ENCODE peak calls at places on chromosomes 6 and 20, in five cellular contexts. O, B, V, N and I are unnamed samples.

GRCh38 chr6:53359088-53359842 is 10.5 kb upstream of the ELOVL5 start:
- DNase-seq in N (peak), B (peak), V (peak), O (peak), I (peak)

GRCh38 chr6:25168637-25169036 is 110.5 kb upstream of the CARMIL1 start:
- DNase-seq in B (no peak), O (no peak), N (no peak), V (no peak), I (no peak)

GRCh38 chr20:56985286-56985685 is 281.2 kb downstream of the BMP7 start:
- DNase-seq in V (no peak), O (no peak), N (no peak), B (no peak), I (no peak)

GRCh38 chr6:27757307-27757706 is 154.9 kb downstream of the OR2B2 start:
- DNase-seq in B (no peak), V (no peak), O (no peak), N (no peak), I (no peak)

GRCh38 chr20:16222859-16223411 is 350.3 kb downstream of the KIF16B start:
- DNase-seq in N (no peak), B (no peak), V (no peak), O (no peak), I (no peak)

GRCh38 chr20:62518911-62519310 is 43.1 kb upstream of the GATA5 start:
- DNase-seq in O (no peak), V (no peak), N (no peak), B (no peak), I (no peak)

GRCh38 chr6:40523505-40524172 is 63.5 kb downstream of the LRFN2 start:
- DNase-seq in N (no peak), V (no peak), B (no peak), O (no peak), I (no peak)

GRCh38 chr6:132041706-132042105 is 90.5 kb upstream of the CCN2 start:
- DNase-seq in N (no peak), O (no peak), B (no peak), V (no peak), I (no peak)

GRCh38 chr6:110369056-110369455 is 10.9 kb upstream of the METTL24 start:
- DNase-seq in O (no peak), N (no peak), B (no peak), V (no peak), I (no peak)

GRCh38 chr6:139960676-139961075 is 586.2 kb upstream of the CITED2 start:
- DNase-seq in O (no peak), N (no peak), B (no peak), V (no peak), I (no peak)

GRCh38 chr6:10831609-10832008 is 6.7 kb downstream of the MAK start:
- DNase-seq in B (no peak), N (no peak), O (no peak), V (no peak), I (no peak)

GRCh38 chr20:24738058-24738775 is 210.9 kb upstream of the CST7 start:
- DNase-seq in O (no peak), B (no peak), V (no peak), N (no peak), I (no peak)

GRCh38 chr20:46089076-46089337 is 755 bp downstream of the NCOA5 start:
- DNase-seq in O (peak), V (no peak), N (no peak), B (no peak), I (no peak)

GRCh38 chr20:13029687-13030510 is 21.1 kb downstream of the SPTLC3 start:
- DNase-seq in B (peak), O (peak), V (no peak), N (peak), I (no peak)

GRCh38 chr20:25398363-25399037 is 7.9 kb upstream of the ABHD12 start:
- DNase-seq in O (no peak), B (no peak), V (no peak), N (no peak), I (no peak)

GRCh38 chr6:169635345-169635744 is 66.5 kb downstream of the WDR27 start:
- DNase-seq in O (no peak), V (no peak), B (no peak), N (no peak), I (no peak)

GRCh38 chr6:18147616-18148015 is 7.3 kb downstream of the TPMT start:
- DNase-seq in N (no peak), V (no peak), B (no peak), O (no peak), I (no peak)

GRCh38 chr6:49530141-49530775 is 20.2 kb upstream of the C6orf141 start:
- DNase-seq in N (no peak), O (no peak), B (no peak), V (no peak), I (no peak)

GRCh38 chr6:41786451-41787218 is 859 bp upstream of the TOMM6 start:
- DNase-seq in N (no peak), V (peak), O (peak), B (peak), I (peak)

GRCh38 chr20:14963262-14963663 is 625.9 kb upstream of the FLRT3 start:
- DNase-seq in N (no peak), B (peak), V (no peak), O (peak), I (no peak)

GRCh38 chr6:130107710-130108109 is 89.3 kb downstream of the L3MBTL3 start:
- DNase-seq in N (no peak), V (no peak), O (no peak), B (no peak), I (no peak)

DNA sequence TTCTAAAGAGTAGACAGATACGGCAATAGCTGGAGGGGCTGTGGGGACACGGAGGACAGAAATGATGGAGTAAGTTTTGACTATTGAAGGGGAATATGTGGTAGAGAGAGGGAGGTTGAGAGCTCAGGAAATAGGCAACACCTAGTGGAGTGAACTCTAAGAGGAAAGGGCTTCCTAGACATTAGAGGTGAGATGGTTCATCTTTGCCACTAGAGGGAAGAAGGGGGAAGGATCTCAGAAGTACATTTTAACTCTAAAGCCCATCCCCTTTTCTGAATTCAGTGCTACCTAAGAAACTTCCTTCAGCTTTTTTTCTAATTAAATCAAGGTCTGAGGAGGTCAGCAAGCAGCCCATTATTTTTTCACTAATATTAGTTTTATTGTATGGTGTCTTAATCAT is 689.4 kb upstream of the MAP3K7 start:
- DNase-seq in B (no peak), O (no peak), N (no peak), V (no peak), I (no peak)
- TF ChIP-seq CTCF in B (no peak), O (no peak), N (peak), V (no peak), I (peak)

GRCh38 chr6:22447191-22447590 is 122.2 kb upstream of the HDGFL1 start:
- DNase-seq in B (no peak), O (no peak), V (no peak), N (no peak), I (no peak)
- TF ChIP-seq CTCF in B (no peak), O (no peak), V (no peak), N (no peak), I (no peak)

GRCh38 chr20:22977047-22977785 is 57.9 kb upstream of the SSTR4 start:
- DNase-seq in N (no peak), B (no peak), O (no peak), V (no peak), I (no peak)

DNA sequence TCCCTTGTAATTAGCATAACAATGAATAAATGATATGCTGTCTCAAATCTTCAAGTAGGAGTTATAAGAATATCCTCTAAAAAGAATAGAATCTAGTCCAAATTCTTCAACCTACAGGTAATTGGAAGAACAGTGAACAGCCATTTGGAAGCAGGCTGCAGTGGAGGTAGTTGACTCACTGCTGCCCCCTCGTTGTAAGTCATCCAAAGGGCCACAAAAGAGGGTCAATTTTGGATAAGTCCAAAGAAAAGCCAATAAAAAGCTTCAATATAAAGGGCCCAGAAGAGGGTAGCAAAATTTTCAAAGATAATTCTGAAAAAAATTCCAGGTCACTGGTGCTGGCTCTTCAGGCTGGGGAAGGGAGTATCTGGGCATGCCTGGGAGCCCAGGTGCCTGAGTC is 60.8 kb upstream of the SSTR4 start:
- DNase-seq in V (no peak), B (peak), O (no peak), N (no peak), I (no peak)
- TF ChIP-seq CTCF in V (no peak), B (peak), O (peak), N (peak), I (no peak)

GRCh38 chr20:35991142-35991771 is 22.9 kb downstream of the CNBD2 start:
- DNase-seq in O (peak), V (no peak), N (no peak), B (peak), I (no peak)
- TF ChIP-seq CTCF in O (peak), V (peak), N (peak), B (peak), I (peak)

GRCh38 chr6:116467514-116467913 is 6.3 kb downstream of the CALHM6 start:
- DNase-seq in O (no peak), B (no peak), N (no peak), V (no peak), I (no peak)
- TF ChIP-seq CTCF in O (no peak), B (no peak), N (no peak), V (no peak), I (no peak)

GRCh38 chr6:68975064-68975463 is 340.0 kb downstream of the ADGRB3 start:
- DNase-seq in B (no peak), O (no peak), N (no peak), V (no peak), I (no peak)
- TF ChIP-seq CTCF in B (no peak), O (peak), N (peak), V (no peak), I (peak)